ENCODE peak calls at places on chromosomes 12 and 14, in eight cellular contexts. D is tibial nerve; K is Panc1; M is IMR-90; V is GM23338; A is breast epithelium; L is cardiac muscle cell; W is CD8-positive, alpha-beta T cell. R is an unnamed sample.

GRCh38 chr12:27610380-27610779 is 85.9 kb upstream of the REP15 start:
- DNase-seq in V (no peak), D (no peak), A (no peak), L (no peak), M (peak; percentile 70), W (no peak), K (no peak), R (no peak)

GRCh38 chr12:52179396-52179973 is 12.3 kb downstream of the KRT80 start:
- DNase-seq in D (no peak), A (no peak), L (no peak), V (no peak), K (no peak), W (no peak), M (no peak), R (no peak)

GRCh38 chr14:65949711-65950516 is 536.3 kb upstream of the CCDC196 start:
- DNase-seq in W (no peak), L (peak; percentile 84), D (no peak), A (peak; percentile 69), V (no peak), K (no peak), M (peak; percentile 12), R (no peak)

GRCh38 chr14:69260979-69261605 is 1.1 kb downstream of the GALNT16 start:
- DNase-seq in W (no peak), A (no peak), V (peak; percentile 79), K (no peak), D (no peak), M (no peak), L (peak; percentile 51), R (no peak)

GRCh38 chr14:103016071-103016470 is 41.3 kb downstream of the CDC42BPB start:
- DNase-seq in V (no peak), A (peak; percentile 53), M (no peak), W (no peak), L (no peak), K (no peak), D (no peak), R (no peak)

GRCh38 chr14:52949711-52950409 is 990 bp downstream of the FERMT2 start:
- DNase-seq in A (no peak), V (no peak), M (peak; percentile 46), L (peak; percentile 52), K (no peak), D (peak; percentile 38), W (no peak), R (no peak)

GRCh38 chr14:103749452-103749851 is 33.8 kb downstream of the ZFYVE21 start:
- DNase-seq in K (no peak), D (no peak), W (no peak), A (no peak), L (no peak), M (no peak), V (no peak), R (no peak)

GRCh38 chr14:74510955-74511354 is 17.4 kb downstream of the ISCA2 start:
- DNase-seq in V (no peak), A (no peak), W (no peak), D (no peak), M (peak; percentile 81), L (no peak), K (no peak), R (no peak)

GRCh38 chr14:89921346-89921745 is 33.2 kb downstream of the EFCAB11 start:
- DNase-seq in M (peak; percentile 37), W (no peak), V (no peak), L (no peak), K (no peak), A (no peak), D (no peak), R (no peak)

GRCh38 chr14:89915114-89915878 is 39.2 kb downstream of the EFCAB11 start:
- DNase-seq in V (peak; percentile 81), A (no peak), M (peak; percentile 80), W (peak; percentile 45), K (peak; percentile 42), D (peak; percentile 82), L (peak; percentile 73), R (peak; percentile 18)

GRCh38 chr14:89921896-89922548 is 32.5 kb downstream of the EFCAB11 start:
- DNase-seq in L (no peak), V (no peak), A (no peak), D (no peak), K (no peak), M (peak; percentile 87), W (no peak), R (peak; percentile 39)

GRCh38 chr14:89920041-89920440 is 34.5 kb downstream of the EFCAB11 start:
- DNase-seq in W (no peak), D (no peak), V (no peak), A (no peak), K (no peak), L (no peak), M (peak; percentile 70), R (no peak)

DNA sequence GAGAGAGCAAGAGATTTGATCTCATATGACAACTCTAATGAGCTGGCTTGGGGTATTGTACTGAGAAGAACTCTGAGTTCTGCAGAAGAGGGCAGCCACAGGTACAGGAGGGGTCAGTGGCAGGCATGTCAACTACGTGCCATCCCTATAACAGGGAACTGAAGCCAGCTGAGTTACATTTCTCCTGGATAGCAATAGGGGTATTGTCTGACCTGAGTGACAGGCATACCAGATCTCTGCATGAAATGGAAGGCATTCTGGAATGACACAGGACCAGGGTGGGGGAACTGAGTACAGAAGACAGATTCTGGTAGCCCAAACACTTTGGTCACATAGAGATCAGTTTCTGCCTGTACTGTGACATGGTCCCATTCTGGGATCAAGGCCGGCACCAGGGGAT is 35.8 kb downstream of the EFCAB11 start:
- DNase-seq in M (no peak), K (no peak), W (no peak), V (no peak), A (no peak), L (no peak), D (no peak), R (no peak)
- H3K4me3 ChIP-seq in M (no peak overlapping the region), K (no peak overlapping the region), W (no peak overlapping the region), V (no peak overlapping the region), A (no peak overlapping the region), L (no peak overlapping the region), D (no peak overlapping the region), R (no peak overlapping the region)

DNA sequence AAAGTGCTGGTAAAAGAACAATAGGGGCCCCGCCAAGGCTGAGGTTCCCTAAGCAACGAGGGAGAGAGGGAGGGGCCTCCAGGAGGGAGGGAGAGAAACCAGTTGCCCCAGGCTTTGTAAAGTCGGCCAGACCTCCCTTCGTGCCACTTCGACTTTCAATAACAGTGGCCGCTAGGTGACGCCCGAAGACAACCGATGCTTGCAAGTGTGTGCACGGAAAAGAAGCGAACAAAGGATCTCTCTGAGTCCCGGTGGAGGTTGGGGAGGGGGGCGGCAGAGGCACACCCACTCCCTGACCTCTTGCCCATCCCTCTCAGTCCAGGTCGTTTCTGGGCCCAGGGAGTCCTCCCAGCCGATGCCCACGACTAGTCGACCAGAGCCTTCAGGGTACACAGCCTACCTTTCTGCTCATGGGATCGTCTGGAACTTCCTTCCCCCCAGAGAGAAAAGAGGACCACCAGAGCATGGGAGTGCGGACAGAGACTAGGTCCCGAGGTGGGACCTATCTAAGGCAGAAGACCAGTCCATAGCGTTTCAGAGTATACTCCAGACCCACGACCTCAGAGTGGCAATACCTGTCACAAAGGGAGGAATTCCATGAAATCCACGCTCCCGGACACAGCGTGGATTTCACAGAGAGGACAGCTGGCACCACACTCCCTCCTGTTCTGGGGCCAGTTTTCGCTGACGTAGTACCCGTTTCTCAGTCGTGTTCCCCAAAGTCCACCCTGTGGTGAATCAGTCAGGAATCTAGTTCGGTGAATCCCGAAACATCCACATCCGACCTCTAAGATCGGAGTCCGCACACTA is 262.7 kb upstream of the ALG10B start:
- DNase-seq in L (no peak), K (no peak), M (no peak), W (no peak), D (no peak), V (peak; percentile 71), A (peak; percentile 65), R (no peak)
- TF ChIP-seq CTCF in L (no peak), K (peak; percentile 89), M (no peak), W (no peak), D (no peak), V (peak; percentile 37), A (no peak), R (no peak)

GRCh38 chr12:63154560-63154959 is 3.6 kb upstream of the AVPR1A start:
- DNase-seq in M (no peak), D (no peak), K (no peak), A (no peak), V (no peak), W (no peak), L (no peak), R (no peak)
- H3K36me3 ChIP-seq in M (no peaks in the 10 kb centered on the region), D (no peaks in the 10 kb centered on the region), K (no peaks in the 10 kb centered on the region), A (no peaks in the 10 kb centered on the region), V (no peaks in the 10 kb centered on the region), W (no peaks in the 10 kb centered on the region), L (no peaks in the 10 kb centered on the region), R (no peaks in the 10 kb centered on the region)

GRCh38 chr14:55799523-55800095 is 219.6 kb downstream of the KTN1 start:
- DNase-seq in L (no peak), A (no peak), V (no peak), M (no peak), D (no peak), W (no peak), K (no peak), R (no peak)

GRCh38 chr14:55798400-55798799 is 218.4 kb downstream of the KTN1 start:
- DNase-seq in V (no peak), W (no peak), M (no peak), A (no peak), K (no peak), D (no peak), L (no peak), R (no peak)

GRCh38 chr14:55801121-55801520 is 221.1 kb downstream of the KTN1 start:
- DNase-seq in M (no peak), A (no peak), K (no peak), V (no peak), L (no peak), W (no peak), D (no peak), R (no peak)

GRCh38 chr14:55802986-55803431 is 223.0 kb downstream of the KTN1 start:
- DNase-seq in V (no peak), K (peak; percentile 38), L (no peak), W (no peak), D (no peak), M (peak; percentile 31), A (no peak), R (no peak)

DNA sequence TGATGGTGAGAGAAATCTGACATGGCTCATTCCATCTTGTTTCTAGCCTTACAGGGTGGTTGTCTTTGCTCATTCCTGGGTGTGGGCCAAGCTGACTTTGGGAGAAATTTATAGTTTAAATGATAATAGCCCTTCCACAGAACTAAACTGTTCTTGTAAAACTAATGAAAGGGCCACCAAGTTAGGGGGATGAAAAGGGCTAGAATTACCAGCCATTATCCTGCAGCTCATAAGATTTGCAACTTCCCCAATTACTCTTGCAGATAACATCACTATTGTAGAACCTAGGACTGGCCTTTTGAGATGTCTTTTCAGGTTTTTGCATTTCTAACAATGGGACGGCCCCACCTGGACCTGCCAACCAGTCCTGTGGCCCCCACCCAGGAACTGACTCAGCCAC is 220.4 kb downstream of the KTN1 start:
- DNase-seq in D (no peak), A (no peak), W (no peak), V (peak; percentile 14), L (no peak), K (no peak), M (no peak), R (no peak)
- H3K4me3 ChIP-seq in D (no peak overlapping the region), A (no peak overlapping the region), W (no peak overlapping the region), V (peak overlapping the region; percentile 24), L (no peak overlapping the region), K (no peak overlapping the region), M (no peak overlapping the region), R (no peak overlapping the region)

R was measured in BJ.